ENCODE peak calls at places on chromosomes 16 and 17, in seven cellular contexts. One of them, this sample, is unnamed.

GRCh38 chr16:474420-475122 is 49.1 kb downstream of the RAB11FIP3 start:
- DNase-seq in cardiac muscle cell: peak; percentile 21
- DNase-seq in bronchial epithelial cell: no peak
- DNase-seq in breast epithelium: no peak
- DNase-seq in neural progenitor cell: no peak
- DNase-seq in left ventricle myocardium inferior: no peak
- DNase-seq in psoas muscle: no peak
- DNase-seq in this sample: no peak

GRCh38 chr16:85170066-85171003 is 58.1 kb upstream of the CIBAR2 start:
- DNase-seq in neural progenitor cell: peak; percentile 39
- DNase-seq in psoas muscle: peak; percentile 86
- DNase-seq in left ventricle myocardium inferior: no peak
- DNase-seq in breast epithelium: no peak
- DNase-seq in bronchial epithelial cell: no peak
- DNase-seq in cardiac muscle cell: no peak
- DNase-seq in this sample: no peak

GRCh38 chr17:81037026-81037782 is 2.3 kb downstream of the BAIAP2 start:
- DNase-seq in cardiac muscle cell: no peak
- DNase-seq in left ventricle myocardium inferior: peak; percentile 80
- DNase-seq in psoas muscle: peak; percentile 84
- DNase-seq in bronchial epithelial cell: peak; percentile 60
- DNase-seq in neural progenitor cell: no peak
- DNase-seq in breast epithelium: peak; percentile 92
- DNase-seq in this sample: no peak

GRCh38 chr17:79107499-79108231 is 33.0 kb downstream of the ENGASE start:
- DNase-seq in left ventricle myocardium inferior: no peak
- DNase-seq in breast epithelium: no peak
- DNase-seq in psoas muscle: no peak
- DNase-seq in bronchial epithelial cell: no peak
- DNase-seq in neural progenitor cell: no peak
- DNase-seq in cardiac muscle cell: no peak
- DNase-seq in this sample: no peak

GRCh38 chr17:1590031-1590746 is 27.6 kb upstream of the PITPNA start:
- DNase-seq in left ventricle myocardium inferior: peak; percentile 74
- DNase-seq in bronchial epithelial cell: peak; percentile 94
- DNase-seq in cardiac muscle cell: peak; percentile 83
- DNase-seq in psoas muscle: peak; percentile 95
- DNase-seq in breast epithelium: no peak
- DNase-seq in neural progenitor cell: no peak
- DNase-seq in this sample: no peak

GRCh38 chr17:61317779-61318178 is 81.9 kb upstream of the TBX2 start:
- DNase-seq in breast epithelium: no peak
- DNase-seq in left ventricle myocardium inferior: no peak
- DNase-seq in psoas muscle: no peak
- DNase-seq in cardiac muscle cell: no peak
- DNase-seq in bronchial epithelial cell: no peak
- DNase-seq in neural progenitor cell: no peak
- DNase-seq in this sample: no peak

GRCh38 chr16:58773870-58774269 is 39.8 kb upstream of the GOT2 start:
- DNase-seq in cardiac muscle cell: no peak
- DNase-seq in breast epithelium: no peak
- DNase-seq in bronchial epithelial cell: no peak
- DNase-seq in left ventricle myocardium inferior: no peak
- DNase-seq in neural progenitor cell: no peak
- DNase-seq in psoas muscle: no peak
- DNase-seq in this sample: no peak

GRCh38 chr17:5694507-5694906 is 110.2 kb upstream of the NLRP1 start:
- DNase-seq in neural progenitor cell: no peak
- DNase-seq in breast epithelium: no peak
- DNase-seq in psoas muscle: no peak
- DNase-seq in bronchial epithelial cell: no peak
- DNase-seq in cardiac muscle cell: no peak
- DNase-seq in left ventricle myocardium inferior: no peak
- DNase-seq in this sample: no peak

GRCh38 chr17:67365762-67366192 is 600 bp downstream of the PSMD12 start:
- DNase-seq in bronchial epithelial cell: peak; percentile 71
- DNase-seq in neural progenitor cell: no peak
- DNase-seq in breast epithelium: no peak
- DNase-seq in psoas muscle: no peak
- DNase-seq in left ventricle myocardium inferior: no peak
- DNase-seq in cardiac muscle cell: peak; percentile 69
- DNase-seq in this sample: no peak

GRCh38 chr17:230371-230770 is 48.9 kb upstream of the DOC2B start:
- DNase-seq in psoas muscle: peak; percentile 12
- DNase-seq in neural progenitor cell: no peak
- DNase-seq in breast epithelium: no peak
- DNase-seq in cardiac muscle cell: no peak
- DNase-seq in left ventricle myocardium inferior: peak; percentile 12
- DNase-seq in bronchial epithelial cell: no peak
- DNase-seq in this sample: no peak

GRCh38 chr17:56679148-56679766 is 85.8 kb downstream of the NOG start:
- DNase-seq in bronchial epithelial cell: peak; percentile 44
- DNase-seq in left ventricle myocardium inferior: no peak
- DNase-seq in breast epithelium: no peak
- DNase-seq in cardiac muscle cell: peak; percentile 47
- DNase-seq in psoas muscle: peak; percentile 32
- DNase-seq in neural progenitor cell: peak; percentile 69
- DNase-seq in this sample: no peak
- H3K4me3 ChIP-seq in bronchial epithelial cell: peak overlapping the region; percentile 21
- H3K4me3 ChIP-seq in left ventricle myocardium inferior: peak overlapping the region; percentile 53
- H3K4me3 ChIP-seq in breast epithelium: peak overlapping the region; percentile 15
- H3K4me3 ChIP-seq in cardiac muscle cell: peak overlapping the region; percentile 25
- H3K4me3 ChIP-seq in psoas muscle: peak overlapping the region; percentile 61
- H3K4me3 ChIP-seq in neural progenitor cell: peak overlapping the region; percentile 60
- H3K4me3 ChIP-seq in this sample: no peak overlapping the region

GRCh38 chr17:16962804-16963203 is 9.1 kb downstream of the TNFRSF13B start:
- DNase-seq in cardiac muscle cell: no peak
- DNase-seq in neural progenitor cell: no peak
- DNase-seq in breast epithelium: no peak
- DNase-seq in left ventricle myocardium inferior: no peak
- DNase-seq in bronchial epithelial cell: no peak
- DNase-seq in psoas muscle: no peak
- DNase-seq in this sample: no peak
- TF ChIP-seq CTCF in cardiac muscle cell: no peak
- TF ChIP-seq CTCF in neural progenitor cell: no peak
- TF ChIP-seq CTCF in breast epithelium: no peak
- TF ChIP-seq CTCF in left ventricle myocardium inferior: no peak
- TF ChIP-seq CTCF in bronchial epithelial cell: no peak
- TF ChIP-seq CTCF in psoas muscle: no peak
- TF ChIP-seq CTCF in this sample: peak; percentile 18

GRCh38 chr17:71378741-71379140 is 742.1 kb upstream of the SOX9 start:
- DNase-seq in bronchial epithelial cell: no peak
- DNase-seq in psoas muscle: no peak
- DNase-seq in left ventricle myocardium inferior: no peak
- DNase-seq in cardiac muscle cell: no peak
- DNase-seq in breast epithelium: no peak
- DNase-seq in neural progenitor cell: no peak
- DNase-seq in this sample: no peak
- H3K4me3 ChIP-seq in bronchial epithelial cell: no peak overlapping the region
- H3K4me3 ChIP-seq in psoas muscle: no peak overlapping the region
- H3K4me3 ChIP-seq in left ventricle myocardium inferior: no peak overlapping the region
- H3K4me3 ChIP-seq in cardiac muscle cell: no peak overlapping the region
- H3K4me3 ChIP-seq in breast epithelium: no peak overlapping the region
- H3K4me3 ChIP-seq in neural progenitor cell: no peak overlapping the region
- H3K4me3 ChIP-seq in this sample: no peak overlapping the region

GRCh38 chr16:80948886-80949502 is 57.7 kb downstream of the CMC2 start:
- DNase-seq in neural progenitor cell: peak; percentile 88
- DNase-seq in left ventricle myocardium inferior: peak; percentile 58
- DNase-seq in cardiac muscle cell: peak; percentile 71
- DNase-seq in breast epithelium: no peak
- DNase-seq in bronchial epithelial cell: no peak
- DNase-seq in psoas muscle: peak; percentile 77
- DNase-seq in this sample: no peak
- TF ChIP-seq CTCF in neural progenitor cell: peak; percentile 93
- TF ChIP-seq CTCF in left ventricle myocardium inferior: peak; percentile 71
- TF ChIP-seq CTCF in cardiac muscle cell: peak; percentile 77
- TF ChIP-seq CTCF in breast epithelium: no peak
- TF ChIP-seq CTCF in bronchial epithelial cell: peak; percentile 46
- TF ChIP-seq CTCF in psoas muscle: peak; percentile 48
- TF ChIP-seq CTCF in this sample: peak; percentile 82

GRCh38 chr17:50547736-50548083 is 736 bp downstream of the SPATA20 start:
- DNase-seq in neural progenitor cell: no peak
- DNase-seq in breast epithelium: no peak
- DNase-seq in cardiac muscle cell: no peak
- DNase-seq in left ventricle myocardium inferior: no peak
- DNase-seq in psoas muscle: no peak
- DNase-seq in bronchial epithelial cell: no peak
- DNase-seq in this sample: no peak
- H3K4me3 ChIP-seq in neural progenitor cell: peak overlapping the region; percentile 60
- H3K4me3 ChIP-seq in breast epithelium: peak overlapping the region; percentile 65
- H3K4me3 ChIP-seq in cardiac muscle cell: peak overlapping the region; percentile 46
- H3K4me3 ChIP-seq in left ventricle myocardium inferior: peak overlapping the region; percentile 74
- H3K4me3 ChIP-seq in psoas muscle: peak overlapping the region; percentile 85
- H3K4me3 ChIP-seq in bronchial epithelial cell: peak overlapping the region; percentile 51
- H3K4me3 ChIP-seq in this sample: peak overlapping the region; percentile 69

DNA sequence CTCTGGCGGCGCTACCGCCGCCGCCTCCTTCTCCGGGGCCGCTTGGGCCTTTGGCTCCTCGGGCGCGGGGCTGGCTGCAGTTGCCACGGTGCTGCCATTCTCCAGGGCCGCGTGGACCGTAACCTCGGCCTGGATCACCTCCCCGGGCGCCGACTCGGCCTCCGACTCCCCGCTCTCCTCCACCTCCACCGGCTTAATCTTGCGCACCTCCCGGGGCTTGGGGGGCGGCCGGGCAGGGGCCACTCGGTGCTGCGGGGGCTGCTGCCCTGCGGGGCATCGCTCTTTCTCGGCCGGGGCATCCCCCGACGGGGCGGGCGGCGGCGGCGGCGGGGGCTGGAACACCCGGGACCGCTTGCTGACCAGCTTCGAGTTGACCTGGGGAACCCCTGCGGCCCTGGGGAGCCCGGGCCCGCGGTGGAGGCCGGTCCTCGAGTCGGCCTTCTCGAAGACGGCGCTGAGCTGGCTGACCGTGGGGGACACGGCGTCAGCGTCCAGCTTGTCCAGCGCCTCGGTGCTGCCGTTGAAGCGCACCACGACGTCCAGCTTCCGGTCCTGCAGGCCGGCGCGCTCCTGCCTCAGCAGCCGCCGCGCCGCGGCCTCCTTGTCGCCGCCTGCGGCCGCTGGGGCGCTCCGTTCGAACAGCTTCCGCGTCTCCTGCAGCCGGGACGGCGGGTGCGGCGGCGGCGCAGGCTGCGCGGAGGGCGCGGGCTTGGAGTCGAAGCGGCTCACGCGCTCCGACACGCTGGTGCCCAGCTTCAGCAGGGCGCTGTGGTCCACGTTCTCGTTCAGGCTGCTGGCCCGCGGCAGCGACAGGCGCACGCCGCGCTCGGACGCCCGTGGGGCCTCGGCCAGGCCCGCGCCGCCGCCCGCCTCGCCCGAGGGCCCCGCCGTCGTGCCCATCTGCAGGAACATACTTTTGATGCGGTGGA is 788 bp downstream of the PPP1R9B start:
- DNase-seq in breast epithelium: no peak
- DNase-seq in neural progenitor cell: peak; percentile 87
- DNase-seq in psoas muscle: peak; percentile 83
- DNase-seq in left ventricle myocardium inferior: peak; percentile 66
- DNase-seq in bronchial epithelial cell: peak; percentile 36
- DNase-seq in cardiac muscle cell: peak; percentile 64
- DNase-seq in this sample: no peak
- TF ChIP-seq CTCF in breast epithelium: no peak
- TF ChIP-seq CTCF in neural progenitor cell: peak; percentile 14
- TF ChIP-seq CTCF in psoas muscle: peak; percentile 6
- TF ChIP-seq CTCF in left ventricle myocardium inferior: peak; percentile 41
- TF ChIP-seq CTCF in bronchial epithelial cell: no peak
- TF ChIP-seq CTCF in cardiac muscle cell: no peak
- TF ChIP-seq CTCF in this sample: peak; percentile 3

DNA sequence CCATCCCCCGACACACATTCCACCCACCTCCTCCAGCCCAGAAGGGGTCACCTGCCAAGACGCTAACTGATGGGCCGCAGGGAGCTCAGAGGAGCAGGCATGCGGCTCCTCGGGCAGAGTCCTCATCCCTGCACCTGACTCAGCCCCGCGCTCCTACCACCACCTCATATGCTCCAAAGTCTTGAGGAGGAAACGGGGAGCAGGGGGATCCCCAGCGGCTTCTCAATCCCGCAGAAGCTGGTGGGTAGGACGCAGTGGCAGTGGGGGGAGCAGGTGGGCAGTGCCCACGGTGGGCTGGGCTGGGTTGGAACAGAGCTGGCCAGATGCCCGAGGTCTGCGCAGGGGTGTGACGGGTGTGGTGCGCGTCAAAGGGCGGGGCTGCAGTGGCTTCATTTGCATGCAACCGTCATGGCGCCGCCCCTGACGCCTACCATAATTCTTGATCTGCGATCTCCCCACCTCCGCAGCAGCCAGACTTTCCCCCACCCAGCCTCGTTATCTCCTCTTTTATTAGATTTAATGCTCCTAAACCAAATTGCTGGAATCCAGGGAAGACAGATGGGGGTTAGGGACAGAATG is 39.0 kb upstream of the EMP2 start:
- DNase-seq in neural progenitor cell: peak; percentile 50
- DNase-seq in bronchial epithelial cell: no peak
- DNase-seq in left ventricle myocardium inferior: peak; percentile 58
- DNase-seq in cardiac muscle cell: no peak
- DNase-seq in breast epithelium: peak; percentile 26
- DNase-seq in psoas muscle: peak; percentile 58
- DNase-seq in this sample: no peak
- H3K4me3 ChIP-seq in neural progenitor cell: peak overlapping the region; percentile 37
- H3K4me3 ChIP-seq in bronchial epithelial cell: peak overlapping the region; percentile 20
- H3K4me3 ChIP-seq in left ventricle myocardium inferior: peak overlapping the region; percentile 51
- H3K4me3 ChIP-seq in cardiac muscle cell: no peak overlapping the region
- H3K4me3 ChIP-seq in breast epithelium: no peak overlapping the region
- H3K4me3 ChIP-seq in psoas muscle: no peak overlapping the region
- H3K4me3 ChIP-seq in this sample: no peak overlapping the region

GRCh38 chr17:55549140-55549539 is 37.9 kb upstream of the SMIM36 start:
- DNase-seq in breast epithelium: no peak
- DNase-seq in bronchial epithelial cell: peak; percentile 9
- DNase-seq in psoas muscle: no peak
- DNase-seq in left ventricle myocardium inferior: no peak
- DNase-seq in cardiac muscle cell: peak; percentile 36
- DNase-seq in neural progenitor cell: peak; percentile 56
- DNase-seq in this sample: no peak
- TF ChIP-seq CTCF in breast epithelium: no peak
- TF ChIP-seq CTCF in bronchial epithelial cell: no peak
- TF ChIP-seq CTCF in psoas muscle: no peak
- TF ChIP-seq CTCF in left ventricle myocardium inferior: peak; percentile 50
- TF ChIP-seq CTCF in cardiac muscle cell: peak; percentile 42
- TF ChIP-seq CTCF in neural progenitor cell: peak; percentile 66
- TF ChIP-seq CTCF in this sample: peak; percentile 50

This sample was measured in GM12864.